ENCODE peak calls at places on chromosomes 5 and 9, in five cellular contexts. Z is WERI-Rb-1, C is brain microvascular endothelial cell, F is bronchial epithelial cell, X is transverse colon. R is an unnamed sample.

GRCh38 chr9:81955625-81956024 is 12.3 kb downstream of the SPATA31D3 start:
- DNase-seq in Z (no peak), C (no peak), F (no peak), X (no peak), R (no peak)

GRCh38 chr5:150763023-150763793 is 4.4 kb upstream of the DCTN4 start:
- DNase-seq in Z (no peak), C (peak), F (peak), X (peak), R (peak)

GRCh38 chr5:169223595-169223953 is 77.4 kb downstream of the SLIT3 start:
- DNase-seq in Z (no peak), C (no peak), F (no peak), X (no peak), R (peak)

GRCh38 chr9:6917162-6917561 is 159.4 kb downstream of the KDM4C start:
- DNase-seq in Z (no peak), C (no peak), F (no peak), X (no peak), R (no peak)

GRCh38 chr9:129486496-129487306 is 134.2 kb downstream of the C9orf50 start:
- DNase-seq in Z (peak), C (no peak), F (no peak), X (no peak), R (no peak)

GRCh38 chr9:112570731-112571167 is 84.1 kb downstream of the KIAA1958 start:
- DNase-seq in Z (peak), C (no peak), F (no peak), X (peak), R (no peak)

GRCh38 chr5:1536298-1537165 is 12.8 kb upstream of the LPCAT1 start:
- DNase-seq in Z (peak), C (peak), F (no peak), X (peak), R (no peak)

GRCh38 chr9:114100536-114100935 is 1.4 kb upstream of the KIF12 start:
- DNase-seq in Z (no peak), C (no peak), F (no peak), X (no peak), R (no peak)

GRCh38 chr5:68711311-68712200 is 382.3 kb upstream of the SLC30A5 start:
- DNase-seq in Z (peak), C (no peak), F (no peak), X (no peak), R (no peak)

GRCh38 chr5:111748304-111748763 is 8.7 kb downstream of the NREP start:
- DNase-seq in Z (no peak), C (peak), F (peak), X (no peak), R (no peak)

GRCh38 chr9:92774274-92774673 is 9.6 kb upstream of the BICD2 start:
- DNase-seq in Z (no peak), C (peak), F (peak), X (no peak), R (peak)

GRCh38 chr9:115291841-115292240 is 173.9 kb upstream of the TNC start:
- DNase-seq in Z (no peak), C (no peak), F (peak), X (peak), R (no peak)

GRCh38 chr9:72454871-72455471 is 66.4 kb upstream of the TMC1 start:
- DNase-seq in Z (no peak), C (no peak), F (no peak), X (no peak), R (no peak)

DNA sequence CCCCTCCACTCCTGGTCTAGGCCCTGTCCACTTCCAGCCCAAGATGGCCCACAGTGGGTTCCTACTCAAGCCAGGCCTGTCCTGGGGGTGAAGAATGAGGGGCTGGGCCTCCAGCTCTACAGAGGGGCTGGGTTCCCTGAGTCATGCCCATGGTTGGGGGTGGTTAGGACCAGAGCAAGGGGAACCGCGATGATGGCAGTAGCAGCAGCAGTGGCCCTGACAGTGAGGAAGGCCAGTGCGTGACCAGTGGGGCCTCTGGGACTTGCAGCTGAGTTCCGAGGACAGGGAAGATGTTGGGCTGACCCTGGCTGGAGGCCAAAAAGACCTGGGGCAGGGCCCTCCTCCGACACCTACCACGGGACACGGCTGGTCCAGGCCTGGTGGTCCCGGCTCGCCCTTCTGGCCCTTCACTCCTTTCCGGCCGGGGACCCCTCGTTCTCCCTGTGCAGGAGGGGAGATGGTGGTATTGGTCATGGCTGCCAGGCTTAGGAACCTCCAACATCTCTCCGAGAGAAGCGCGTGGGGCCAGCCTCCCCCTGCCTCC is 9.2 kb upstream of the PHYKPL start:
- DNase-seq in Z (no peak), C (no peak), F (no peak), X (no peak), R (no peak)
- H3K4me3 ChIP-seq in Z (no peak), C (no peak), F (no peak), X (no peak), R (no peak)

DNA sequence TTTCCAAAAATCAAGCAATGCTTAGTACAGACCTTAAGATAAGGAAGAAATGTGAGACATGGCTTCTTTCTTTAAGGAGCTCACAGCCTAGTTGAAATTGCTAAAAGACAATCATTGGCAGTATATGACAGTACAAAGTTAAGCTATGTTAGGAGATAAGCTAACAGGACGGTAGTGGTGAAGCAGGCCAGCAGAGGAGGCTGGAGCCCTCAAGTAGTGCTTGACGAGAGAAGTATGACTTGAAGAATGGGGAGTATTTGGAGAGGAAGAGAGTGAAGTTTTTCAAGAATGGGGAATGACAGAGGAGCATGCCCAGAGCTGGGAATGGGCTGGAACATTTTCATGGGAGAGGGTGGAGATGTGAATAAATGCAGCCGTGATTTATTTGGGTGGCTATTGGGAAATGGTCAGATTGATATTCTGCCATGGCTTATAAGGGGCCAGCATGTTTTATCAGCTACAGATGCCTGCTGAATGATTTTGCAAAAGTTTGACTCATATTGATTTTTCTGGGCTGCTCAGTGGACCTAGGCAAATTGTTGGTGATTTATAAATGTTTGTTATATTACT is 43.7 kb downstream of the LURAP1L start:
- DNase-seq in Z (no peak), C (peak), F (peak), X (peak), R (peak)
- TF ChIP-seq CTCF in Z (no peak), C (peak), F (no peak), X (no peak), R (peak)

GRCh38 chr5:141001854-141002666 is 35.8 kb downstream of the PCDHAC2 start:
- DNase-seq in Z (peak), C (no peak), F (peak), X (peak), R (no peak)
- H3K4me3 ChIP-seq in Z (peak), C (no peak), F (peak), X (no peak), R (no peak)

GRCh38 chr9:109245300-109245897 is 75.5 kb downstream of the EPB41L4B start:
- DNase-seq in Z (no peak), C (no peak), F (peak), X (no peak), R (no peak)

GRCh38 chr9:109241931-109242330 is 74.9 kb upstream of the FRRS1L start:
- DNase-seq in Z (no peak), C (no peak), F (no peak), X (no peak), R (no peak)

GRCh38 chr9:109246533-109246932 is 74.3 kb downstream of the EPB41L4B start:
- DNase-seq in Z (no peak), C (no peak), F (no peak), X (no peak), R (no peak)

GRCh38 chr9:109242751-109243150 is 75.7 kb upstream of the FRRS1L start:
- DNase-seq in Z (peak), C (no peak), F (no peak), X (no peak), R (no peak)

DNA sequence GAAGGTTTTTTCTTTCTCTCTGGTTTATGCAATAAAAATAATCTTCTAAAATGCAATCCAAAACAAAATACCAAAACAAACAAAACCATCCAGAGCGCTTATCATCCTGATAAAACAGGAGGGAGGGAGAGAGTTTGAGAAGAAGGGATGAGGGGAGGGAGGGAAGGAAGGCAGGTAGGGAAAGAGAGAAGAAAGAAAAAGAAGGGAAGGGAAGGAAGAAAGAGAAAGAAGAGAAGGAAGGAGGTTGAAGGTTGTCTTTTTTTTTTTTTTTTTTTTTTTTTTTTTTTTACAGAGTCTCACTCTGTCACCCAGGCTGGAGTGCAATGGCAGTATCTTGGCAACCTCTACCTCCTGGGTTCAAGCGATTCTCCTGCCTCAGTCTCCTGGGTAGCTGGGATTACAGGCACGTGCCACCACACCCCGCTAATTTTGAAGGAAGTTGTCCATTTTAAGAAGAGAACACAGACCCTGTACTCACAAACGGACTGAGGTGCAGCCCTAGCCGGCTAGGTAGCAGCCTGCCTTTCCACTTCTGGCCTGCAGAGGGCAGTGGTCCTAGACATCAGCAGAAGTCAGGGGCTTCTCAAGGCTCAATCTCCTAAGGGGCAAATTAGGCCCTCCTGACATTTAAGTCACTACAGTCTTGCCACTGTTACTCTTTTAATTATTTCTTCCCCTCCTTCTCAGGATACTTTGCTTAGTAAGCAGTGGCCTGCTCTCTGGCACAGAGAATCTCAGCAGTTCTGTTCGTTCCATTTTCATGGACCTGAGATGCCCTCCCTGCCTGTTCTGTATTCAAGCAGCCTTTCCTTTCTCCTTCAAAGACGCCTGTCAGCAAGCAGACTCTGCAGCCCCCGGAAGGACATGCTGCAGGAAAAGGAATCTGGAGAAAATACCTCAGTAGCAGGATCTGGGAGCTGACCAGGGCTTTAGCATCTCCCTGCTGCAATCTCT is 76.4 kb downstream of the EPB41L4B start:
- DNase-seq in Z (peak), C (peak), F (peak), X (peak), R (no peak)
- TF ChIP-seq CTCF in Z (peak), C (peak), F (peak), X (peak), R (peak)

DNA sequence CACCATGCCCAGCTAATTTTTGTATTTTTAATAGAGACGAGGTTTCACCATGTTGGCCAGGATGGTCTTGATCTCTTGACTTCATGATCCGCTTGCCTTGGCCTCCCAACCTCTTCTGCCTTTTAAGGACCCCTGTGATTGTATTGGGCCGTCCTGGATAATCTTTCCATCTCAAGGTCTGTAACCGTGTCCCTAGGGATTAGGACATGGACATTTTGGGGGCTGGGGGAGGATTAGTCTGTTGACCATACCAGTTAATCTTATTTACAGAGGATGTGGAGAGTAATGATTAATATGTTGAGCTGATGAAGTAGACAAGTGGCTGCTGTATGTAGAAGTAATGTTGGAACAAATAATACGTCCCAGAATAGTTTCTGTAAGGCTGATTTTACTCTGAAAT is 23.1 kb downstream of the LNPEP start:
- DNase-seq in Z (peak), C (no peak), F (no peak), X (no peak), R (no peak)
- H3K4me3 ChIP-seq in Z (no peak), C (no peak), F (no peak), X (no peak), R (no peak)

GRCh38 chr5:154610321-154611154 is 132.5 kb upstream of the HAND1 start:
- DNase-seq in Z (peak), C (peak), F (peak), X (peak), R (no peak)
- TF ChIP-seq CTCF in Z (peak), C (peak), F (peak), X (peak), R (peak)